ENCODE peak calls at places on chromosomes 6 and 20, in eight cellular contexts. K is Caco-2, Q is tibial nerve, M is retinal pigment epithelial cell, A is breast epithelium, D is right lobe of liver, X is AG10803, P is dorsolateral prefrontal cortex. R is an unnamed sample.

GRCh38 chr6:70708448-70708847 is 40.8 kb downstream of the SMAP1 start:
- DNase-seq in K (no peak), Q (no peak), M (no peak), A (no peak), D (no peak), X (no peak), P (no peak), R (no peak)

GRCh38 chr20:23049201-23049932 is at the start of gene THBD:
- DNase-seq in K (no peak), Q (peak; percentile 73), M (no peak), A (no peak), D (peak; percentile 74), X (peak; percentile 50), P (no peak), R (no peak)

GRCh38 chr6:94349227-94349626 is 929.9 kb upstream of the EPHA7 start:
- DNase-seq in K (no peak), Q (no peak), M (no peak), A (no peak), D (no peak), X (no peak), P (no peak), R (no peak)

GRCh38 chr6:15330174-15330934 is 84.5 kb downstream of the JARID2 start:
- DNase-seq in K (no peak), Q (no peak), M (no peak), A (no peak), D (no peak), X (peak; percentile 47), P (no peak), R (no peak)

GRCh38 chr20:43416591-43417228 is 41.0 kb upstream of the SRSF6 start:
- DNase-seq in K (no peak), Q (no peak), M (no peak), A (no peak), D (no peak), X (no peak), P (no peak), R (no peak)

GRCh38 chr20:46939031-46939430 is 44.4 kb downstream of the EYA2 start:
- DNase-seq in K (peak; percentile 54), Q (no peak), M (no peak), A (no peak), D (no peak), X (no peak), P (no peak), R (no peak)

GRCh38 chr6:155645328-155645727 is 189.7 kb upstream of the NOX3 start:
- DNase-seq in K (no peak), Q (no peak), M (peak; percentile 33), A (no peak), D (no peak), X (no peak), P (no peak), R (no peak)

GRCh38 chr20:19047040-19047950 is 165.1 kb upstream of the SLC24A3 start:
- DNase-seq in K (no peak), Q (peak; percentile 26), M (no peak), A (peak; percentile 75), D (no peak), X (no peak), P (no peak), R (no peak)

GRCh38 chr6:119848706-119849105 is 499.1 kb upstream of the MAN1A1 start:
- DNase-seq in K (no peak), Q (no peak), M (no peak), A (no peak), D (no peak), X (no peak), P (no peak), R (no peak)

GRCh38 chr20:1087311-1087710 is 31.1 kb upstream of the PSMF1 start:
- DNase-seq in K (no peak), Q (no peak), M (peak; percentile 52), A (no peak), D (no peak), X (no peak), P (no peak), R (no peak)

GRCh38 chr20:50257860-50258259 is 67.2 kb downstream of the CEBPB start:
- DNase-seq in K (no peak), Q (no peak), M (no peak), A (no peak), D (no peak), X (no peak), P (no peak), R (no peak)

GRCh38 chr6:33616913-33617312 is 4.2 kb upstream of the ITPR3 start:
- DNase-seq in K (no peak), Q (no peak), M (no peak), A (no peak), D (no peak), X (no peak), P (no peak), R (no peak)

GRCh38 chr6:141726158-141726557 is 406.6 kb upstream of the GJE1 start:
- DNase-seq in K (no peak), Q (no peak), M (no peak), A (no peak), D (no peak), X (peak; percentile 2), P (no peak), R (no peak)

GRCh38 chr6:150788135-150788534 is 77.4 kb upstream of the MTHFD1L start:
- DNase-seq in K (no peak), Q (no peak), M (no peak), A (no peak), D (no peak), X (no peak), P (no peak), R (no peak)

GRCh38 chr6:36595168-36595818 is 1.1 kb downstream of the SRSF3 start:
- DNase-seq in K (no peak), Q (no peak), M (no peak), A (peak; percentile 70), D (no peak), X (peak; percentile 65), P (peak; percentile 26), R (no peak)

DNA sequence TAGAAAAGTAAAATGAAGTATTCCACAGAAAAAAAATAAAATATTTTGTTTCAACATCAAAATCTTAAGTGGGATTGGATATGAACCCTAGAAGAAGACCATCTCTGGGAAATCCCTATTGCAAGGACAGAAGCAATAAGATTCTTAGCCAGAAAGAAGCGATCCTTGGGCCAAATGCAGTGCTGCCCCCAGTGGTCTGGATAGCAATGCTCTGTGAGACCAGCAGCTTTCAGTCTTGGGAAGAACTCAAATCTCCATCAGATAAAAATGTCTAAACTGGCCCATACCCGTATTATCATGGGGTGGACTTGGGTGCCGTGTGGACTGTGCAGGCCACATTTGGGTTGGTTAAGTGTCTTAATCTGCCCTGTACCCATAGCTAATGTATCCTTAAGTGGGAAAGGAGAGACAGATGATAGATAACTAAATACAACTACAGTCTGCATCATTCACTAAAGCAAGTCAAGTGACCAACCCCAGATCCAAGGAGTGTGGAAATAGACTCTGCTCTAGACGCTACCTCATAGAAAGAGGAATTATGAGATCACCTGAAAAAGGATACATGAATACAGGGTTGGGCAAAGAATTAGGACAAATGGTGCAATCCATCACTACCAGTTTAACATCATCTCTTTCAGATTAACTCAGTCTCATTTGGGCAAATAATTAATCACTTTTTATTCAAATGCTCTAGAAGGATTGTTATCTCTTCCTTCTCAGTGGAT is 38.9 kb upstream of the SNAP25 start:
- DNase-seq in K (peak; percentile 30), Q (no peak), M (no peak), A (no peak), D (no peak), X (no peak), P (peak; percentile 4), R (no peak)
- TF ChIP-seq CTCF in K (peak; percentile 31), Q (no peak), M (peak; percentile 68), A (no peak), D (no peak), X (peak; percentile 44), P (peak; percentile 28), R (peak; percentile 38)

GRCh38 chr20:60481051-60481741 is 523.0 kb downstream of the CDH26 start:
- DNase-seq in K (no peak), Q (no peak), M (no peak), A (no peak), D (no peak), X (no peak), P (no peak), R (no peak)
- TF ChIP-seq CTCF in K (no peak), Q (no peak), M (no peak), A (no peak), D (no peak), X (no peak), P (no peak), R (no peak)

DNA sequence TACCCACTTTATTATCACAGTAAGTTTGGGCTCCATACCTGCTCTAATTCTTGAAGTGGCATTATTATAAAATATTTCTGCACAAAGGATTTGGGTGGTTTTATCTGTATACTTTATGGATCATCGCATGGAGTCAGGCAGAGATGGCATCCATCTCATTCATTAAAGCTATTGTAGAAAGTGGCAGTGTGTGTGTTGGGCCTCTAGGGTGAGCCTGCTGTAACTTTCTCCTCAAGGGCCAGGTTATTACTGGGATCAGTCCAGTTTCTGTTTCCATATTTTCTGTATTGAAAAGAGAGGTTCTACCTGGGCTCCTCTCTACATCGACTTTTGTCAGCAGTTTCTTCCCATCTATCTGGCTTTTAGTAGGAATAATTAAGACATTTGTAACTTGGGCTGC is 511.1 kb downstream of the MMUT start:
- DNase-seq in K (no peak), Q (no peak), M (no peak), A (no peak), D (no peak), X (no peak), P (no peak), R (no peak)
- TF ChIP-seq CTCF in K (no peak), Q (no peak), M (no peak), A (no peak), D (no peak), X (no peak), P (no peak), R (no peak)

GRCh38 chr6:116059713-116060571 is 749 bp downstream of the FRK start:
- DNase-seq in K (peak; percentile 50), Q (no peak), M (no peak), A (no peak), D (no peak), X (peak; percentile 13), P (no peak), R (peak; percentile 15)

GRCh38 chr6:116062496-116062895 is 1.8 kb upstream of the FRK start:
- DNase-seq in K (no peak), Q (no peak), M (no peak), A (no peak), D (no peak), X (no peak), P (no peak), R (no peak)

GRCh38 chr6:116057766-116058165 is 2.9 kb downstream of the FRK start:
- DNase-seq in K (no peak), Q (no peak), M (no peak), A (no peak), D (no peak), X (no peak), P (no peak), R (no peak)

GRCh38 chr6:116064626-116065025 is 3.9 kb upstream of the FRK start:
- DNase-seq in K (no peak), Q (no peak), M (no peak), A (no peak), D (no peak), X (no peak), P (no peak), R (no peak)

DNA sequence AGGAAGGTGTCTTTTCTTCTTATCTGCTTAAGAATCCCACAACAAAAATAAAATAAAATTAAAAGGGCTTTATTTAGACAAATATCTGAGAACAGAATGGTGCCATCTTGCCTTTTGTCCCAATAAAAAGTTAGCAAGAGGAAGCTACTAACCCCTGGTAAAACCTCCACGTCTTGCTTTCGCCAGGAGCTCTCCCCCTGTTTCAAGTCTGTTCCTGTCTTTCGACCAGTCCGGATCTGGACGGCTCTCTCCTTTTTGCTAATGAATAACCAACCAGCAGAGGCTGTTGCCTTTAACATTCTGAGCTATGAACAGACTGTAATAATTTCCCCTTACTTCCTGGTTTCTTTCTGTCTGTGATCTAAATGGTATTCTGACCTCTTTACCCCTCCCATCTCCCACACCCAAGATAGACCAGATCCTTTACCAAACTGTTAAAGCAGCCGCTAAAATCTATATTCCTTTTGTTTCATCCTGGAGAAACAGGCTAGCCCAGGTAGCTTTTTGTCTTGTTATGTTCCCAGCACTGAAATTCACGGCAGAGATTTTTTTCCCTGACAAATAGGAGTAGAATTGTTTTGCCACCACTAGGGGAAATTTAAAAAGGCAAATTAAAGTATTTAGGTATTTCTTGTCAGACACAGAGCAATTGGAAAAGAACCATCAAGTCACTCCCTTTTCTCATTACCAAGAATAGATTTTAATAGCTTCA is at the start of gene FRK:
- DNase-seq in K (peak; percentile 77), Q (no peak), M (peak; percentile 5), A (peak; percentile 41), D (peak; percentile 46), X (peak; percentile 49), P (no peak), R (no peak)
- TF ChIP-seq CTCF in K (peak; percentile 40), Q (peak; percentile 24), M (peak; percentile 18), A (peak; percentile 49), D (peak; percentile 59), X (peak; percentile 35), P (peak; percentile 15), R (peak; percentile 14)